ENCODE peak calls at places on chromosomes 11 and 22, in nine cellular contexts. One of them, this sample, is unnamed.

GRCh38 chr11:46050065-46050464 is 71.2 kb downstream of the PHF21A start:
- DNase-seq in KBM-7: no peak
- DNase-seq in heart left ventricle: no peak
- DNase-seq in SK-N-SH: no peak
- DNase-seq in AG10803: peak; percentile 91
- DNase-seq in body of pancreas: peak; percentile 25
- DNase-seq in activated naive CD4-positive, alpha-beta T cell: no peak
- DNase-seq in NCI-H446 treated with DMSO at 0.1 percent for 48 hours: no peak
- DNase-seq in RWPE1: peak; percentile 68
- DNase-seq in this sample: no peak

GRCh38 chr11:119427279-119427678 is 4.3 kb upstream of the THY1 start:
- DNase-seq in KBM-7: no peak
- DNase-seq in heart left ventricle: no peak
- DNase-seq in SK-N-SH: no peak
- DNase-seq in AG10803: peak; percentile 30
- DNase-seq in body of pancreas: no peak
- DNase-seq in activated naive CD4-positive, alpha-beta T cell: no peak
- DNase-seq in NCI-H446 treated with DMSO at 0.1 percent for 48 hours: no peak
- DNase-seq in RWPE1: peak; percentile 83
- DNase-seq in this sample: no peak

GRCh38 chr22:46068908-46069481 is 81.3 kb upstream of the PPARA start:
- DNase-seq in KBM-7: peak; percentile 73
- DNase-seq in heart left ventricle: no peak
- DNase-seq in SK-N-SH: no peak
- DNase-seq in AG10803: peak; percentile 97
- DNase-seq in body of pancreas: peak; percentile 30
- DNase-seq in activated naive CD4-positive, alpha-beta T cell: no peak
- DNase-seq in NCI-H446 treated with DMSO at 0.1 percent for 48 hours: no peak
- DNase-seq in RWPE1: no peak
- DNase-seq in this sample: no peak

GRCh38 chr22:34812631-34813030 is 253.3 kb upstream of the ISX start:
- DNase-seq in KBM-7: no peak
- DNase-seq in heart left ventricle: no peak
- DNase-seq in SK-N-SH: no peak
- DNase-seq in AG10803: peak; percentile 66
- DNase-seq in body of pancreas: no peak
- DNase-seq in activated naive CD4-positive, alpha-beta T cell: no peak
- DNase-seq in NCI-H446 treated with DMSO at 0.1 percent for 48 hours: no peak
- DNase-seq in RWPE1: no peak
- DNase-seq in this sample: no peak

GRCh38 chr11:118620529-118621070 is 13.2 kb downstream of the PHLDB1 start:
- DNase-seq in KBM-7: no peak
- DNase-seq in heart left ventricle: peak; percentile 67
- DNase-seq in SK-N-SH: no peak
- DNase-seq in AG10803: no peak
- DNase-seq in body of pancreas: peak; percentile 20
- DNase-seq in activated naive CD4-positive, alpha-beta T cell: no peak
- DNase-seq in NCI-H446 treated with DMSO at 0.1 percent for 48 hours: no peak
- DNase-seq in RWPE1: no peak
- DNase-seq in this sample: no peak

GRCh38 chr11:131495417-131495816 is 125.0 kb downstream of the NTM start:
- DNase-seq in KBM-7: no peak
- DNase-seq in heart left ventricle: no peak
- DNase-seq in SK-N-SH: no peak
- DNase-seq in AG10803: no peak
- DNase-seq in body of pancreas: peak; percentile 72
- DNase-seq in activated naive CD4-positive, alpha-beta T cell: no peak
- DNase-seq in NCI-H446 treated with DMSO at 0.1 percent for 48 hours: no peak
- DNase-seq in RWPE1: no peak
- DNase-seq in this sample: no peak

GRCh38 chr22:39664485-39665200 is 94.1 kb downstream of the CACNA1I start:
- DNase-seq in KBM-7: no peak
- DNase-seq in heart left ventricle: no peak
- DNase-seq in SK-N-SH: peak; percentile 49
- DNase-seq in AG10803: no peak
- DNase-seq in body of pancreas: peak; percentile 25
- DNase-seq in activated naive CD4-positive, alpha-beta T cell: no peak
- DNase-seq in NCI-H446 treated with DMSO at 0.1 percent for 48 hours: no peak
- DNase-seq in RWPE1: no peak
- DNase-seq in this sample: no peak

GRCh38 chr11:13726456-13726855 is 58.0 kb downstream of the FAR1 start:
- DNase-seq in KBM-7: no peak
- DNase-seq in heart left ventricle: no peak
- DNase-seq in SK-N-SH: no peak
- DNase-seq in AG10803: no peak
- DNase-seq in body of pancreas: no peak
- DNase-seq in activated naive CD4-positive, alpha-beta T cell: no peak
- DNase-seq in NCI-H446 treated with DMSO at 0.1 percent for 48 hours: no peak
- DNase-seq in RWPE1: no peak
- DNase-seq in this sample: no peak

GRCh38 chr11:115724709-115725108 is 220.5 kb upstream of the CADM1 start:
- DNase-seq in KBM-7: no peak
- DNase-seq in heart left ventricle: no peak
- DNase-seq in SK-N-SH: no peak
- DNase-seq in AG10803: peak; percentile 19
- DNase-seq in body of pancreas: no peak
- DNase-seq in activated naive CD4-positive, alpha-beta T cell: no peak
- DNase-seq in NCI-H446 treated with DMSO at 0.1 percent for 48 hours: peak; percentile 54
- DNase-seq in RWPE1: no peak
- DNase-seq in this sample: no peak

GRCh38 chr11:38448284-38448683 is 1850.2 kb upstream of the RAG2 start:
- DNase-seq in KBM-7: no peak
- DNase-seq in heart left ventricle: no peak
- DNase-seq in SK-N-SH: no peak
- DNase-seq in AG10803: no peak
- DNase-seq in body of pancreas: peak; percentile 40
- DNase-seq in activated naive CD4-positive, alpha-beta T cell: no peak
- DNase-seq in NCI-H446 treated with DMSO at 0.1 percent for 48 hours: peak; percentile 93
- DNase-seq in RWPE1: no peak
- DNase-seq in this sample: no peak

GRCh38 chr11:69746140-69746539 is 29.0 kb downstream of the FGF4 start:
- DNase-seq in KBM-7: no peak
- DNase-seq in heart left ventricle: no peak
- DNase-seq in SK-N-SH: no peak
- DNase-seq in AG10803: no peak
- DNase-seq in body of pancreas: no peak
- DNase-seq in activated naive CD4-positive, alpha-beta T cell: no peak
- DNase-seq in NCI-H446 treated with DMSO at 0.1 percent for 48 hours: no peak
- DNase-seq in RWPE1: no peak
- DNase-seq in this sample: no peak

GRCh38 chr22:44304354-44304753 is 8.4 kb downstream of the SHISAL1 start:
- DNase-seq in KBM-7: no peak
- DNase-seq in heart left ventricle: no peak
- DNase-seq in SK-N-SH: no peak
- DNase-seq in AG10803: peak; percentile 56
- DNase-seq in body of pancreas: no peak
- DNase-seq in activated naive CD4-positive, alpha-beta T cell: no peak
- DNase-seq in NCI-H446 treated with DMSO at 0.1 percent for 48 hours: no peak
- DNase-seq in RWPE1: no peak
- DNase-seq in this sample: no peak

GRCh38 chr11:26947904-26948639 is 45.8 kb upstream of the FIBIN start:
- DNase-seq in KBM-7: no peak
- DNase-seq in heart left ventricle: no peak
- DNase-seq in SK-N-SH: no peak
- DNase-seq in AG10803: peak; percentile 83
- DNase-seq in body of pancreas: no peak
- DNase-seq in activated naive CD4-positive, alpha-beta T cell: no peak
- DNase-seq in NCI-H446 treated with DMSO at 0.1 percent for 48 hours: no peak
- DNase-seq in RWPE1: peak; percentile 11
- DNase-seq in this sample: no peak

GRCh38 chr11:41201156-41201555 is 258.3 kb downstream of the LRRC4C start:
- DNase-seq in KBM-7: peak; percentile 31
- DNase-seq in heart left ventricle: no peak
- DNase-seq in SK-N-SH: peak; percentile 16
- DNase-seq in AG10803: no peak
- DNase-seq in body of pancreas: no peak
- DNase-seq in activated naive CD4-positive, alpha-beta T cell: no peak
- DNase-seq in NCI-H446 treated with DMSO at 0.1 percent for 48 hours: peak; percentile 39
- DNase-seq in RWPE1: peak; percentile 29
- DNase-seq in this sample: no peak

GRCh38 chr11:126748097-126748756 is 252.3 kb downstream of the KIRREL3 start:
- DNase-seq in KBM-7: no peak
- DNase-seq in heart left ventricle: no peak
- DNase-seq in SK-N-SH: no peak
- DNase-seq in AG10803: no peak
- DNase-seq in body of pancreas: peak; percentile 19
- DNase-seq in activated naive CD4-positive, alpha-beta T cell: no peak
- DNase-seq in NCI-H446 treated with DMSO at 0.1 percent for 48 hours: no peak
- DNase-seq in RWPE1: no peak
- DNase-seq in this sample: no peak

GRCh38 chr11:124315052-124315451 is 1.3 kb upstream of the OR8D1 start:
- DNase-seq in KBM-7: no peak
- DNase-seq in heart left ventricle: no peak
- DNase-seq in SK-N-SH: no peak
- DNase-seq in AG10803: peak; percentile 4
- DNase-seq in body of pancreas: no peak
- DNase-seq in activated naive CD4-positive, alpha-beta T cell: no peak
- DNase-seq in NCI-H446 treated with DMSO at 0.1 percent for 48 hours: no peak
- DNase-seq in RWPE1: no peak
- DNase-seq in this sample: no peak

GRCh38 chr11:27904358-27905055 is 203.4 kb downstream of the KIF18A start:
- DNase-seq in KBM-7: no peak
- DNase-seq in heart left ventricle: no peak
- DNase-seq in SK-N-SH: no peak
- DNase-seq in AG10803: peak; percentile 65
- DNase-seq in body of pancreas: no peak
- DNase-seq in activated naive CD4-positive, alpha-beta T cell: no peak
- DNase-seq in NCI-H446 treated with DMSO at 0.1 percent for 48 hours: no peak
- DNase-seq in RWPE1: peak; percentile 64
- DNase-seq in this sample: no peak

GRCh38 chr11:215581-216037 is 8.1 kb downstream of the RIC8A start:
- DNase-seq in KBM-7: no peak
- DNase-seq in heart left ventricle: no peak
- DNase-seq in SK-N-SH: no peak
- DNase-seq in AG10803: no peak
- DNase-seq in body of pancreas: no peak
- DNase-seq in activated naive CD4-positive, alpha-beta T cell: no peak
- DNase-seq in NCI-H446 treated with DMSO at 0.1 percent for 48 hours: no peak
- DNase-seq in RWPE1: no peak
- DNase-seq in this sample: no peak

GRCh38 chr11:21944577-21944976 is 248.3 kb upstream of the ANO5 start:
- DNase-seq in KBM-7: no peak
- DNase-seq in heart left ventricle: no peak
- DNase-seq in SK-N-SH: no peak
- DNase-seq in AG10803: no peak
- DNase-seq in body of pancreas: no peak
- DNase-seq in activated naive CD4-positive, alpha-beta T cell: no peak
- DNase-seq in NCI-H446 treated with DMSO at 0.1 percent for 48 hours: no peak
- DNase-seq in RWPE1: no peak
- DNase-seq in this sample: no peak

GRCh38 chr11:124074554-124074953 is 33.4 kb upstream of the OR10G7 start:
- DNase-seq in KBM-7: no peak
- DNase-seq in heart left ventricle: no peak
- DNase-seq in SK-N-SH: no peak
- DNase-seq in AG10803: no peak
- DNase-seq in body of pancreas: no peak
- DNase-seq in activated naive CD4-positive, alpha-beta T cell: no peak
- DNase-seq in NCI-H446 treated with DMSO at 0.1 percent for 48 hours: no peak
- DNase-seq in RWPE1: no peak
- DNase-seq in this sample: no peak

GRCh38 chr22:26068571-26068970 is 100.7 kb upstream of the SEZ6L start:
- DNase-seq in KBM-7: no peak
- DNase-seq in heart left ventricle: no peak
- DNase-seq in SK-N-SH: no peak
- DNase-seq in AG10803: no peak
- DNase-seq in body of pancreas: no peak
- DNase-seq in activated naive CD4-positive, alpha-beta T cell: no peak
- DNase-seq in NCI-H446 treated with DMSO at 0.1 percent for 48 hours: no peak
- DNase-seq in RWPE1: no peak
- DNase-seq in this sample: no peak

GRCh38 chr11:6609502-6610015 is 2.5 kb downstream of the TAF10 start:
- DNase-seq in KBM-7: no peak
- DNase-seq in heart left ventricle: no peak
- DNase-seq in SK-N-SH: no peak
- DNase-seq in AG10803: no peak
- DNase-seq in body of pancreas: no peak
- DNase-seq in activated naive CD4-positive, alpha-beta T cell: no peak
- DNase-seq in NCI-H446 treated with DMSO at 0.1 percent for 48 hours: no peak
- DNase-seq in RWPE1: no peak
- DNase-seq in this sample: no peak

GRCh38 chr11:75376175-75376574 is 23.1 kb upstream of the RPS3 start:
- DNase-seq in KBM-7: no peak
- DNase-seq in heart left ventricle: no peak
- DNase-seq in SK-N-SH: no peak
- DNase-seq in AG10803: no peak
- DNase-seq in body of pancreas: no peak
- DNase-seq in activated naive CD4-positive, alpha-beta T cell: no peak
- DNase-seq in NCI-H446 treated with DMSO at 0.1 percent for 48 hours: no peak
- DNase-seq in RWPE1: no peak
- DNase-seq in this sample: no peak

GRCh38 chr11:77411238-77411637 is 62.7 kb downstream of the PAK1 start:
- DNase-seq in KBM-7: peak; percentile 55
- DNase-seq in heart left ventricle: peak; percentile 70
- DNase-seq in SK-N-SH: no peak
- DNase-seq in AG10803: peak; percentile 24
- DNase-seq in body of pancreas: peak; percentile 13
- DNase-seq in activated naive CD4-positive, alpha-beta T cell: no peak
- DNase-seq in NCI-H446 treated with DMSO at 0.1 percent for 48 hours: no peak
- DNase-seq in RWPE1: peak; percentile 13
- DNase-seq in this sample: no peak

GRCh38 chr22:36163497-36163896 is 2.9 kb upstream of the APOL3 start:
- DNase-seq in KBM-7: no peak
- DNase-seq in heart left ventricle: no peak
- DNase-seq in SK-N-SH: no peak
- DNase-seq in AG10803: no peak
- DNase-seq in body of pancreas: no peak
- DNase-seq in activated naive CD4-positive, alpha-beta T cell: no peak
- DNase-seq in NCI-H446 treated with DMSO at 0.1 percent for 48 hours: no peak
- DNase-seq in RWPE1: no peak
- DNase-seq in this sample: no peak

GRCh38 chr11:30440510-30440909 is 117.6 kb downstream of the ARL14EP start:
- DNase-seq in KBM-7: no peak
- DNase-seq in heart left ventricle: no peak
- DNase-seq in SK-N-SH: no peak
- DNase-seq in AG10803: no peak
- DNase-seq in body of pancreas: no peak
- DNase-seq in activated naive CD4-positive, alpha-beta T cell: no peak
- DNase-seq in NCI-H446 treated with DMSO at 0.1 percent for 48 hours: no peak
- DNase-seq in RWPE1: no peak
- DNase-seq in this sample: no peak

GRCh38 chr11:133931449-133932060 is 25.2 kb downstream of the IGSF9B start:
- DNase-seq in KBM-7: no peak
- DNase-seq in heart left ventricle: no peak
- DNase-seq in SK-N-SH: no peak
- DNase-seq in AG10803: no peak
- DNase-seq in body of pancreas: no peak
- DNase-seq in activated naive CD4-positive, alpha-beta T cell: no peak
- DNase-seq in NCI-H446 treated with DMSO at 0.1 percent for 48 hours: no peak
- DNase-seq in RWPE1: no peak
- DNase-seq in this sample: no peak

GRCh38 chr11:11984563-11984962 is 23.9 kb downstream of the DKK3 start:
- DNase-seq in KBM-7: no peak
- DNase-seq in heart left ventricle: no peak
- DNase-seq in SK-N-SH: no peak
- DNase-seq in AG10803: peak; percentile 34
- DNase-seq in body of pancreas: no peak
- DNase-seq in activated naive CD4-positive, alpha-beta T cell: no peak
- DNase-seq in NCI-H446 treated with DMSO at 0.1 percent for 48 hours: no peak
- DNase-seq in RWPE1: no peak
- DNase-seq in this sample: no peak

GRCh38 chr11:109960831-109961230 is 132.4 kb upstream of the ZC3H12C start:
- DNase-seq in KBM-7: no peak
- DNase-seq in heart left ventricle: peak; percentile 69
- DNase-seq in SK-N-SH: no peak
- DNase-seq in AG10803: peak; percentile 96
- DNase-seq in body of pancreas: peak; percentile 85
- DNase-seq in activated naive CD4-positive, alpha-beta T cell: no peak
- DNase-seq in NCI-H446 treated with DMSO at 0.1 percent for 48 hours: no peak
- DNase-seq in RWPE1: no peak
- DNase-seq in this sample: no peak

GRCh38 chr22:50576806-50577696 is 1.2 kb downstream of the CPT1B start:
- DNase-seq in KBM-7: no peak
- DNase-seq in heart left ventricle: no peak
- DNase-seq in SK-N-SH: no peak
- DNase-seq in AG10803: no peak
- DNase-seq in body of pancreas: no peak
- DNase-seq in activated naive CD4-positive, alpha-beta T cell: no peak
- DNase-seq in NCI-H446 treated with DMSO at 0.1 percent for 48 hours: no peak
- DNase-seq in RWPE1: no peak
- DNase-seq in this sample: no peak

GRCh38 chr11:76151561-76152085 is 54.7 kb downstream of the WNT11 start:
- DNase-seq in KBM-7: no peak
- DNase-seq in heart left ventricle: no peak
- DNase-seq in SK-N-SH: no peak
- DNase-seq in AG10803: no peak
- DNase-seq in body of pancreas: no peak
- DNase-seq in activated naive CD4-positive, alpha-beta T cell: no peak
- DNase-seq in NCI-H446 treated with DMSO at 0.1 percent for 48 hours: no peak
- DNase-seq in RWPE1: no peak
- DNase-seq in this sample: no peak